ENCODE peak calls at places on chromosomes 16 and 17, in seven cellular contexts. P is HCT116, J is OCI-LY7, G is psoas muscle, X is body of pancreas, Y is ascending aorta, M is fibroblast of lung. N is an unnamed sample. For H3K4me1, the result is how much of the 10 kb centered on the place peaks cover.

GRCh38 chr17:1112875-1113274 is 66.9 kb downstream of the ABR start:
- DNase-seq in P (no peak), J (no peak), G (no peak), X (no peak), Y (no peak), M (no peak), N (no peak)

GRCh38 chr17:81526662-81527571 is 1.3 kb upstream of the FSCN2 start:
- DNase-seq in P (no peak), J (no peak), G (no peak), X (no peak), Y (no peak), M (no peak), N (no peak)

GRCh38 chr16:70160821-70161220 is 12.8 kb upstream of the CLEC18C start:
- DNase-seq in P (no peak), J (no peak), G (no peak), X (no peak), Y (no peak), M (no peak), N (peak)

GRCh38 chr16:26118575-26118974 is 426.8 kb downstream of the HS3ST4 start:
- DNase-seq in P (no peak), J (no peak), G (no peak), X (no peak), Y (no peak), M (no peak), N (no peak)

GRCh38 chr16:12350945-12351344 is 374.4 kb downstream of the SNX29 start:
- DNase-seq in P (no peak), J (no peak), G (no peak), X (no peak), Y (no peak), M (no peak), N (no peak)

GRCh38 chr17:44069974-44070454 is 521 bp upstream of the G6PC3 start:
- DNase-seq in P (peak), J (peak), G (no peak), X (no peak), Y (no peak), M (no peak), N (no peak)

GRCh38 chr16:8867483-8868271 is 1.1 kb downstream of the CARHSP1 start:
- DNase-seq in P (no peak), J (peak), G (peak), X (peak), Y (no peak), M (no peak), N (no peak)

GRCh38 chr17:57997085-57997809 is 9.2 kb upstream of the VEZF1 start:
- DNase-seq in P (no peak), J (no peak), G (no peak), X (no peak), Y (no peak), M (no peak), N (no peak)

GRCh38 chr17:21528031-21528684 is 152.0 kb downstream of the KCNJ12 start:
- DNase-seq in P (no peak), J (no peak), G (no peak), X (no peak), Y (no peak), M (no peak), N (no peak)

GRCh38 chr17:50920891-50921595 is 54.9 kb upstream of the TOB1 start:
- DNase-seq in P (no peak), J (no peak), G (no peak), X (no peak), Y (no peak), M (no peak), N (no peak)

DNA sequence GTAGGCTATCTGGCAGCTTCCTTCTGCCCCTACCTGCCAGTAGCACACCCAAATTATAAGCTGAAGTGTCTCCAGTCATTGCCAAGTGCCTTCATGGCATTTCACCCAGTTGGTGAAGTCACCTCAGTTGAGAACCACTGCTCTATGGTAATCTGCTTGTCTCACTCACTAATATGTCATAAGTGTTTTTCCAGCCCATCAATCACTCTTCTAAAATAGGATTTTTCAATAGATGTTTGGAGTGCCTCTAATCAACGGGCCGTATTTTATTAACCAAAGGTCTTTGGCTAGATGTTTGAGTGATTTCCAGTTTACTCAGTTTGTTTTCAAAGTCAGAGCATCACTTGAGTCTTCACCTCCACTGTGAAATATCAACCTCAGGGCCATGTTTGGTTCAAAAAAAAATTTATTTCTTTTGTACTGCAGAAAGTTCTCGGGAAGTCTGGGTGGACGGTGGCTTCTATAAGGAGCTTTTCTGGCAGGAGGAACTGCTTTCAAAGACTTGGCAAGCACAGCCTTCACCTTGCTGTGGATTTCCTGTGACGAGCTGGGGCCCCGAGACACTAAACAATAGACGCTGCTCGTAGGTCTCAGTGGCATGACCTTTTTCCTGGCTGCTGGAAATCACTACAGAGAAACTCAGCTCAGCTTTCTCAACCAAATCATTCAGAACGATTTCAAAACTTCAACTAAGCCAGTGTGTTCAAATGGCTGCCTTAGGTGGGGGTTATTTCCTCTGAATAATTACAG is 95.2 kb upstream of the FOXF1 start:
- DNase-seq in P (no peak), J (no peak), G (no peak), X (no peak), Y (no peak), M (no peak), N (no peak)
- TF ChIP-seq CTCF in P (no peak), J (no peak), G (no peak), X (no peak), Y (no peak), M (no peak), N (no peak)

GRCh38 chr17:65177901-65178300 is 40.7 kb downstream of the RGS9 start:
- DNase-seq in P (no peak), J (peak), G (no peak), X (no peak), Y (no peak), M (peak), N (no peak)

GRCh38 chr17:65184235-65184959 is 47.2 kb downstream of the RGS9 start:
- DNase-seq in P (no peak), J (no peak), G (no peak), X (no peak), Y (no peak), M (no peak), N (no peak)

GRCh38 chr17:65183736-65184135 is 46.6 kb downstream of the RGS9 start:
- DNase-seq in P (no peak), J (no peak), G (no peak), X (no peak), Y (no peak), M (no peak), N (no peak)

GRCh38 chr17:65182233-65182632 is 45.1 kb downstream of the RGS9 start:
- DNase-seq in P (no peak), J (peak), G (no peak), X (no peak), Y (no peak), M (no peak), N (no peak)

GRCh38 chr17:65181237-65182061 is 44.3 kb downstream of the RGS9 start:
- DNase-seq in P (no peak), J (peak), G (no peak), X (no peak), Y (no peak), M (no peak), N (no peak)
- H3K4me1 ChIP-seq in P (under half), J (half or more), G (under half), X (under half), Y (under half), M (under half), N (under half)

GRCh38 chr16:22194707-22195444 is 11.2 kb upstream of the EEF2K start:
- DNase-seq in P (no peak), J (no peak), G (no peak), X (no peak), Y (no peak), M (no peak), N (no peak)

GRCh38 chr16:22193134-22193411 is 13.0 kb upstream of the EEF2K start:
- DNase-seq in P (no peak), J (no peak), G (no peak), X (no peak), Y (no peak), M (no peak), N (no peak)

GRCh38 chr16:22192261-22193133 is 13.6 kb upstream of the EEF2K start:
- DNase-seq in P (no peak), J (peak), G (peak), X (peak), Y (peak), M (peak), N (peak)

GRCh38 chr16:22195695-22196558 is 10.2 kb upstream of the EEF2K start:
- DNase-seq in P (peak), J (peak), G (peak), X (peak), Y (peak), M (peak), N (peak)

GRCh38 chr16:22195445-22195694 is 10.7 kb upstream of the EEF2K start:
- DNase-seq in P (no peak), J (no peak), G (no peak), X (no peak), Y (no peak), M (no peak), N (no peak)
- H3K4me3 ChIP-seq in P (no peak), J (peak), G (peak), X (no peak), Y (no peak), M (no peak), N (peak)

GRCh38 chr17:76154292-76154691 is 13.2 kb upstream of the FOXJ1 start:
- DNase-seq in P (no peak), J (no peak), G (no peak), X (no peak), Y (no peak), M (no peak), N (no peak)

GRCh38 chr17:76152580-76152979 is 11.5 kb upstream of the FOXJ1 start:
- DNase-seq in P (no peak), J (no peak), G (no peak), X (no peak), Y (no peak), M (no peak), N (no peak)

GRCh38 chr17:76153202-76153601 is 12.2 kb upstream of the FOXJ1 start:
- DNase-seq in P (no peak), J (no peak), G (no peak), X (no peak), Y (no peak), M (no peak), N (no peak)

GRCh38 chr17:76154935-76155845 is 14.1 kb upstream of the FOXJ1 start:
- DNase-seq in P (no peak), J (no peak), G (no peak), X (no peak), Y (no peak), M (no peak), N (no peak)

DNA sequence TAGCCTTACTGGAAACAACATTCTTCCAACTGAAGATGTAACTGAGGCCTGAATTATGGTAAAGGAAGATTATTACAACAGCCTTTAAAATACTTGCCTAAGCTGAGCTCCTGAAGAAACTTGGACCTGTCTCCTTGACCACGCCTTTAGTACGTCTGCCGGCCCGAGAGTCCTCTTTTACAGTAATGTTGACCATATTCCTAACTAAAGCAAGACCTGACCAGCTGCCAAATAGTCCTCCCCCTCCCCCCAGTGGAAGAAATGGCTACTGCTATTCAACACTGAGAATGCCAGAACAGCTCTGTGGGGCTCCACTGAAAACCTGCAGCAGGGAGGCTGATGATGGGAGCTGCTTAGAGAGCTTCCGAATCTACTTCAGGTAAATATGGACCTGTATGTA is 12.6 kb upstream of the FOXJ1 start:
- DNase-seq in P (no peak), J (no peak), G (no peak), X (no peak), Y (no peak), M (peak), N (no peak)
- TF ChIP-seq CTCF in P (no peak), J (peak), G (peak), X (peak), Y (no peak), M (peak), N (peak)

GRCh38 chr17:67421869-67422273 is 44.8 kb downstream of the PITPNC1 start:
- DNase-seq in P (peak), J (no peak), G (no peak), X (peak), Y (no peak), M (peak), N (no peak)

GRCh38 chr17:67420994-67421393 is 43.9 kb downstream of the PITPNC1 start:
- DNase-seq in P (no peak), J (no peak), G (no peak), X (no peak), Y (no peak), M (no peak), N (no peak)

GRCh38 chr17:67425571-67426160 is 48.6 kb downstream of the PITPNC1 start:
- DNase-seq in P (no peak), J (no peak), G (no peak), X (no peak), Y (no peak), M (no peak), N (no peak)

GRCh38 chr17:67427410-67427809 is 50.3 kb downstream of the PITPNC1 start:
- DNase-seq in P (no peak), J (no peak), G (no peak), X (no peak), Y (no peak), M (no peak), N (no peak)

GRCh38 chr17:67422887-67423286 is 45.8 kb downstream of the PITPNC1 start:
- DNase-seq in P (peak), J (no peak), G (no peak), X (no peak), Y (no peak), M (no peak), N (no peak)
- H3K4me1 ChIP-seq in P (half or more), J (under half), G (under half), X (under half), Y (under half), M (under half), N (under half)

GRCh38 chr17:35569405-35569804 is 8.8 kb upstream of the SLFN14 start:
- DNase-seq in P (no peak), J (no peak), G (no peak), X (no peak), Y (no peak), M (no peak), N (no peak)

GRCh38 chr17:35566955-35567354 is 6.3 kb upstream of the SLFN14 start:
- DNase-seq in P (no peak), J (no peak), G (no peak), X (peak), Y (no peak), M (no peak), N (no peak)

DNA sequence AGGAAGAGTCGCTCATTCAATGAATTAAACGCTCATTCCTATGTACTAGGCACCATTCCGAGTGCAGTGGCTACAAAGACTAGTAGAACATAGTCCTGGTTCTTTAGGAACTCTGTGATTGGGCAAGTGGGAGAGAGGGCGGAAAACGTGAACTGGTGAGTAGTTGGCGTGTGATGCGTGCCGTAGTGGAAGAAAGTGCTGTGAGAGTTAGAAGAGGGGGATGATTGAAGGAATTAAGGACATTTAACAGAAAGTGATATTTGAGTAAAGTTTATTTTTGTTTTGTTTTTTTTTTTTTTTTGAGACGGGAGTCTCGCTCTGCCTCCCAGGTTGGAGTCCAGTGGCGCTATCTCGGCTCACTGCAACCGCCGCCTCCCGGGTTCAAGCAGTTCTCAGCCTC is 7.9 kb upstream of the SLFN14 start:
- DNase-seq in P (no peak), J (no peak), G (no peak), X (peak), Y (no peak), M (peak), N (no peak)
- H3K4me3 ChIP-seq in P (peak), J (peak), G (peak), X (peak), Y (peak), M (peak), N (peak)

DNA sequence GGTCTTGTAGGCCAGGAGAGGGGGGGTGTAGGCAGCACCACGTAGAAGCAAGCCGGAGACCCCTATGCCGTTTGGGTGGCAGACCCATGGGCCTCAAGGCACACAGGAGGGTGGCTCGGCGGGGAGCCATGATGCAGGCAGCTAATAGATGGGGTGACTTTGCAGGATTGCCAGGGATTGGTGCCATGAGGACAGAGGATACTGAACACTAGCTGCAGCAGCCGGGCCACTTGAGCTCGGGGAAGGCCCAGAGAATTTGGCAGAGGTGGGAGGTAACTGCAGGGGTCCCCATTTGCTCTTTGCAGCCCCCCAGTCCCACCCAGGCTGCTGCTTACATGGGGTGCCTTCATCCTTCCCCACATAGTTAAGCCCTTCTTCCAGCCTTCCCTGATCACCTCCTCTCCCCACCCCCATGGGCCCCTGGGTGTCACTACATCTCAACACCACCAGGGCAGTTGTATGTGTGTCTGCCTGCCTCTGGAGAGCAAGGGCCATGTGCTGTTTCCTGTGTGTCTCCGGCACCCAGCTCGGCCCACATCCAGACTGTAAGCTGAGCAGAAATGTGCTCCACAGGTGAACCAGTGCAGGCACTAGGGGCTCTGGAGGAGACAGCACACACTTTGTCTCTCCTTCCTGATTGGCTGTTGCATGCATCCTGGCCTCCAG is 52.1 kb downstream of the SREBF1 start:
- DNase-seq in P (no peak), J (peak), G (peak), X (no peak), Y (no peak), M (no peak), N (no peak)
- TF ChIP-seq CTCF in P (no peak), J (peak), G (peak), X (peak), Y (no peak), M (peak), N (no peak)

GRCh38 chr16:89093602-89094251 is at the start of gene ACSF3:
- DNase-seq in P (no peak), J (peak), G (peak), X (peak), Y (no peak), M (peak), N (no peak)

GRCh38 chr16:89092013-89092412 is 1.6 kb upstream of the ACSF3 start:
- DNase-seq in P (no peak), J (no peak), G (no peak), X (no peak), Y (no peak), M (no peak), N (no peak)

GRCh38 chr16:89096042-89096717 is 2.5 kb downstream of the ACSF3 start:
- DNase-seq in P (no peak), J (peak), G (no peak), X (no peak), Y (no peak), M (no peak), N (no peak)

GRCh38 chr16:89095401-89095974 is 1.8 kb downstream of the ACSF3 start:
- DNase-seq in P (no peak), J (peak), G (no peak), X (no peak), Y (no peak), M (no peak), N (no peak)

DNA sequence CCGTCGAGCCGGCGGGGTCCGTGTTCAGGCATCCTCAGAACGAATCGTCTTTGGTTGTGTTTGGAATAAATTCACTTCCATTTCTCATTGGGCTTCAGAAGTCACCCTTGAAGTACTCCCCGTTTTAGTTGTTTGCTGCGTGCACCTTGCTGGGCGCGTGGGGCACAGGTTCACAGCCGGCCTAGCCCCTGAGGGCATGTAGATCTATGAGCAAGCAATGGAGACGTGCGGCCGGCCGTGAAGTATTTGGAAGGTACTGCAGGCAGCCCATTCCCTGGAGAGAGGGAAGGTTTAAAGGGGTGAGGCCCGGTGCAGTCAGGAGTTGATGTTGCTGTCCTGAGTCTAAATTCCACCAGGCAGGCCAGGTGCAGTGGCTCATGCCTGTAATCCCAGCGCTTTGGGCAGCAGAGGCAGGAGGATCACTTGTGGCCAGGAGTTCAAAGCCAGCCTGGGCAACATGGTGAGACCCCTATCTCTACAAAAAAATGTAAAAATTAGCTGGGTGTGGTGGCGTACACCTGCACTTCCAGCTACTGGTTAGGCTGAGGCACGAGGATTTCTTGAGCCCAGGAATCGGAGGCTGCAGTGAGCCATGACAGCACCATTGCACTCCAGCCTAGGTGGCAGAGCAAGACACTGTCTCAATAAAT is 725 bp downstream of the ACSF3 start:
- DNase-seq in P (no peak), J (peak), G (no peak), X (no peak), Y (no peak), M (peak), N (no peak)
- H3K4me1 ChIP-seq in P (under half), J (half or more), G (under half), X (under half), Y (under half), M (under half), N (under half)

N was measured in esophagus muscularis mucosa.